ENCODE peak calls at places on chromosomes 5 and 9, in five cellular contexts. S is MM.1S, W is choroid plexus epithelial cell, M is stomach, J is fibroblast of mammary gland. L is an unnamed sample.

GRCh38 chr9:126398403-126399058 is 71.9 kb downstream of the MVB12B start:
- DNase-seq in S (peak), W (peak), M (peak), J (peak), L (no peak)

GRCh38 chr9:127927457-127928231 is 2.9 kb downstream of the PIP5KL1 start:
- DNase-seq in S (peak), W (no peak), M (peak), J (no peak), L (no peak)

GRCh38 chr9:37621299-37621934 is 29.0 kb upstream of the TOMM5 start:
- DNase-seq in S (no peak), W (no peak), M (no peak), J (no peak), L (no peak)

GRCh38 chr9:71446499-71447411 is 321.6 kb downstream of the CEMIP2 start:
- DNase-seq in S (peak), W (peak), M (peak), J (peak), L (no peak)

GRCh38 chr9:26566141-26566540 is 326.5 kb downstream of the CAAP1 start:
- DNase-seq in S (no peak), W (no peak), M (no peak), J (no peak), L (no peak)

GRCh38 chr5:128035689-128036088 is 47.9 kb upstream of the SLC12A2 start:
- DNase-seq in S (no peak), W (no peak), M (no peak), J (no peak), L (no peak)

GRCh38 chr5:142006363-142007236 is 6.2 kb downstream of the GNPDA1 start:
- DNase-seq in S (peak), W (peak), M (no peak), J (no peak), L (no peak)

GRCh38 chr9:110340306-110340705 is 2.6 kb upstream of the TXNDC8 start:
- DNase-seq in S (peak), W (peak), M (no peak), J (peak), L (no peak)

GRCh38 chr5:14685757-14686156 is 21.2 kb downstream of the OTULIN start:
- DNase-seq in S (peak), W (peak), M (no peak), J (peak), L (peak)

GRCh38 chr9:13331320-13331719 is 51.8 kb upstream of the MPDZ start:
- DNase-seq in S (no peak), W (no peak), M (no peak), J (no peak), L (no peak)

GRCh38 chr5:81161012-81161601 is 72.0 kb upstream of the CKMT2 start:
- DNase-seq in S (no peak), W (no peak), M (no peak), J (no peak), L (peak)

GRCh38 chr9:83041771-83042170 is 21.2 kb downstream of the RASEF start:
- DNase-seq in S (no peak), W (peak), M (no peak), J (no peak), L (no peak)

GRCh38 chr5:84249918-84250635 is 134.6 kb downstream of the EDIL3 start:
- DNase-seq in S (no peak), W (peak), M (no peak), J (peak), L (no peak)

GRCh38 chr5:133032852-133033742 is 6.7 kb upstream of the ZCCHC10 start:
- DNase-seq in S (no peak), W (peak), M (no peak), J (no peak), L (no peak)

DNA sequence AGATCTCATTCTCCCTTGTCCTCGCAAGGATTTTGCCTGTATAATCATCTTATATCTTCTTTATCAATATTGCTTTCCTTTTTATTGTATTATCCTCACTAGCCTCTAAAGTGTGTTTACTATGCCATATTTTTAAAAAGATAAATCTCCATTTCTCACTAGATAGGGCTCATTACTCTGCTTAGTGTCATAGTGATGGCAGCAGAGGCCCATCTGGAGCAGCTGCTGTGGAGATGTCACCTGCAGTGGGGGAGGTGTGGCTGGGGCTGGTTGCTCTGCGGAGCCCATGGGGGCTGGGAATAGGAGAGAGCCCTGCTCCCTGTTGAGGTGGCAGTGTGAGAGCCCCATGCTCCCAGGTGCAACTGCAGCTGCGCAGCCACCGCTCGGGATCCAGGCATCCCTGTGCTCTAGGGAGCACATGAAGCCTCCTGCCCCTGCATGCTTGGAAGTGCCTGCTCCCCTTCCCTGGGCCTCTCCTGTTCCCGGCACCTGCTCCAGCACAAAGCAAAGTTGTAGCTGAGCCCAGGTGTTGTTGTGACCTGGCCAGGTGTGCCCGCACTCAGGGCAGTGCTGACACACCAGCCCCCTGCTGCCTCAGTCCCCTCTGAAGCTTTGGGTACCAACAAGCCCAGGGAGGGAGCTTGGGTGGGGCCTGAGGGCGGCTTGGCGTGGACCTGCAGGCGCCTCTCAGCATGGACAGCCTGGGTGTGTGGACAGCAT is 144.6 kb upstream of the MRPS30 start:
- DNase-seq in S (no peak), W (no peak), M (no peak), J (no peak), L (no peak)
- TF ChIP-seq CTCF in S (no peak), W (no peak), M (no peak), J (no peak), L (no peak)

GRCh38 chr9:31013371-31013770 is 1371.1 kb upstream of the ACO1 start:
- DNase-seq in S (no peak), W (no peak), M (no peak), J (no peak), L (no peak)
- H3K4me3 ChIP-seq in S (no peak), W (no peak), M (no peak), J (no peak), L (no peak)

DNA sequence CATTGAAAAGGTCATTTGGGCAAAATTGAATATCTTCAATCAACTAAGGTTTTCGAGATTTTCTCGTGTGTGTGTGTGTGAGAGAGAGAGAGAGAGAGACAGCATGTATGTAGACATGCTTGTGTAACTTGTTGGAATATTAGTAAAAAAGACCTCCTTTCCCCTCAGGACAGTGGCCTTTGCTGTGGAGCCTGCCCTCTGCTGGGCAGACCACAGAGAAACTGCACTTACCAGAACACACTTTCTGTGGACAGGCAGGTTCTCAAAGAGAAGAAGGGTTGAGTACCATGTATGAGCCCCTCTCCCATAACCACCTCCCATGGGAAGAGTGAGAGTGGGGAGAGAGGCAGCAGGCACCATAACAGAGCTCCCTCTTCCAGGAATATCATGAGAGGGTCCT is 45.6 kb downstream of the CFAP90 start:
- DNase-seq in S (peak), W (peak), M (no peak), J (no peak), L (no peak)
- TF ChIP-seq CTCF in S (peak), W (peak), M (no peak), J (peak), L (peak)

DNA sequence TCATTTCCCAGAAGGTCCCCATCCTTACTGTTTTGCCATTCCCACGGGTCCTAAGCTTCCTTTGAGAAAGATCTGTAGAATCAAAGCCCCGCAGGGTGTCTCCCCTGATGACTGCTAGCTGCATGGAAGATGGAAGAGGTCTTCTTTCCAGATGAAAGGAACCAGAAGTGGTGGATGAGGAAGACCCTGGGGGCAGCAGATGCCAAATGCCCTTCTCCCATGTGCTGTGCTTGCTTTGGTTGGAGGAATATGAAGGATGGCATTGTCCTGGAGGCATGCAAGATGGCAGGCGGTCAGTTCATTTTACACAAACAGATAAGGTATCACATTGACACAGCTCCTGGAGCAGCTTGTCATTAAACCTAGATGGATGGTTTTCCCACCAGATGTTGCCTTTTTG is 25.8 kb upstream of the CER1 start:
- DNase-seq in S (no peak), W (no peak), M (no peak), J (no peak), L (no peak)
- H3K4me3 ChIP-seq in S (no peak), W (no peak), M (no peak), J (no peak), L (no peak)

GRCh38 chr9:95044731-95045508 is 272.6 kb downstream of the FANCC start:
- DNase-seq in S (no peak), W (no peak), M (peak), J (no peak), L (no peak)
- TF ChIP-seq CTCF in S (no peak), W (peak), M (peak), J (no peak), L (no peak)

GRCh38 chr9:9920425-9920824 is 692.4 kb downstream of the PTPRD start:
- DNase-seq in S (no peak), W (peak), M (no peak), J (no peak), L (no peak)

GRCh38 chr9:9921771-9922170 is 691.0 kb downstream of the PTPRD start:
- DNase-seq in S (no peak), W (no peak), M (no peak), J (no peak), L (no peak)

GRCh38 chr9:9919174-9919573 is 693.6 kb downstream of the PTPRD start:
- DNase-seq in S (no peak), W (no peak), M (no peak), J (no peak), L (no peak)

DNA sequence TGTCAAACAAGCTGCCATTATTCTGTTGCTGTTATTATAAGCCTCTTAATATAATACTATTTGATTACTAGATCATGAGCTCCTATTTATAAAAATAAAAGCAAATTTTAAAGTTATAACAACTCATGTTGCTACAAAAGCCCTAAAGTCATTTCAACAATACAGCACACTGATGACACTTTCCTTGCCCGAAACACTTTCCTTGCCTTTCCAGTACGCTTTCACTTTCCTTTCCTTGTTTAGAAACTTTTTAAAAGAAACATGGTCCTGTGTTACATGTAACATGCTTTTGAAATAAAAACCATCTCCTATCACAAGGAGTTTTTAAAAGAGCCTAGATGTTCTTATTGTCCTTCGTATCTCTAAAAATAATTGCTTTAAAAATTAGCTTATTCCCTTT is 688.4 kb downstream of the PTPRD start:
- DNase-seq in S (peak), W (peak), M (no peak), J (peak), L (no peak)
- H3K4me3 ChIP-seq in S (no peak), W (no peak), M (no peak), J (no peak), L (no peak)